ENCODE peak calls at places on chromosomes 5 and 9, in five cellular contexts. One of them, this sample, is unnamed.

GRCh38 chr9:69120380-69121154 is 53.5 kb upstream of the TJP2 start:
- DNase-seq in DMS53: peak; percentile 97
- DNase-seq in K562: no peak
- DNase-seq in stimulated activated CD4-positive, alpha-beta T cell treated with anti-CD3 and anti-CD28 coated beads, TNF-alpha, amount 100 ng/mL, for 48 hours: no peak
- DNase-seq in nucleus accumbens: no peak
- DNase-seq in this sample: peak; percentile 69

GRCh38 chr9:37363124-37363523 is 59.4 kb upstream of the GRHPR start:
- DNase-seq in DMS53: no peak
- DNase-seq in stimulated activated CD4-positive, alpha-beta T cell treated with anti-CD3 and anti-CD28 coated beads, TNF-alpha, amount 100 ng/mL, for 48 hours: no peak
- DNase-seq in K562: no peak
- DNase-seq in nucleus accumbens: no peak
- DNase-seq in this sample: no peak

GRCh38 chr5:83482961-83483360 is 11.4 kb downstream of the VCAN start:
- DNase-seq in nucleus accumbens: no peak
- DNase-seq in stimulated activated CD4-positive, alpha-beta T cell treated with anti-CD3 and anti-CD28 coated beads, TNF-alpha, amount 100 ng/mL, for 48 hours: no peak
- DNase-seq in DMS53: no peak
- DNase-seq in K562: no peak
- DNase-seq in this sample: no peak

GRCh38 chr5:172952034-172952511 is 7.2 kb upstream of the RPL26L1 start:
- DNase-seq in stimulated activated CD4-positive, alpha-beta T cell treated with anti-CD3 and anti-CD28 coated beads, TNF-alpha, amount 100 ng/mL, for 48 hours: no peak
- DNase-seq in nucleus accumbens: no peak
- DNase-seq in K562: no peak
- DNase-seq in DMS53: no peak
- DNase-seq in this sample: no peak

GRCh38 chr9:27442464-27442863 is 81.6 kb upstream of the IFNK start:
- DNase-seq in K562: no peak
- DNase-seq in stimulated activated CD4-positive, alpha-beta T cell treated with anti-CD3 and anti-CD28 coated beads, TNF-alpha, amount 100 ng/mL, for 48 hours: no peak
- DNase-seq in nucleus accumbens: no peak
- DNase-seq in DMS53: no peak
- DNase-seq in this sample: peak; percentile 12

GRCh38 chr9:83649515-83649914 is 26.6 kb downstream of the IDNK start:
- DNase-seq in K562: peak; percentile 43
- DNase-seq in stimulated activated CD4-positive, alpha-beta T cell treated with anti-CD3 and anti-CD28 coated beads, TNF-alpha, amount 100 ng/mL, for 48 hours: no peak
- DNase-seq in DMS53: no peak
- DNase-seq in nucleus accumbens: no peak
- DNase-seq in this sample: peak; percentile 40

GRCh38 chr9:102569436-102569835 is 425.7 kb upstream of the CYLC2 start:
- DNase-seq in stimulated activated CD4-positive, alpha-beta T cell treated with anti-CD3 and anti-CD28 coated beads, TNF-alpha, amount 100 ng/mL, for 48 hours: no peak
- DNase-seq in DMS53: no peak
- DNase-seq in nucleus accumbens: no peak
- DNase-seq in K562: no peak
- DNase-seq in this sample: no peak

GRCh38 chr5:114467729-114468128 is 105.9 kb downstream of the KCNN2 start:
- DNase-seq in DMS53: peak; percentile 25
- DNase-seq in stimulated activated CD4-positive, alpha-beta T cell treated with anti-CD3 and anti-CD28 coated beads, TNF-alpha, amount 100 ng/mL, for 48 hours: no peak
- DNase-seq in K562: no peak
- DNase-seq in nucleus accumbens: no peak
- DNase-seq in this sample: no peak

GRCh38 chr5:56740000-56740399 is 75.3 kb upstream of the MAP3K1 start:
- DNase-seq in nucleus accumbens: no peak
- DNase-seq in K562: no peak
- DNase-seq in DMS53: no peak
- DNase-seq in stimulated activated CD4-positive, alpha-beta T cell treated with anti-CD3 and anti-CD28 coated beads, TNF-alpha, amount 100 ng/mL, for 48 hours: no peak
- DNase-seq in this sample: no peak

GRCh38 chr9:15485836-15486678 is 24.7 kb downstream of the PSIP1 start:
- DNase-seq in K562: no peak
- DNase-seq in DMS53: peak; percentile 15
- DNase-seq in nucleus accumbens: no peak
- DNase-seq in stimulated activated CD4-positive, alpha-beta T cell treated with anti-CD3 and anti-CD28 coated beads, TNF-alpha, amount 100 ng/mL, for 48 hours: no peak
- DNase-seq in this sample: peak; percentile 61

GRCh38 chr9:3467593-3468219 is 58.1 kb downstream of the RFX3 start:
- DNase-seq in DMS53: peak; percentile 66
- DNase-seq in K562: peak; percentile 40
- DNase-seq in nucleus accumbens: no peak
- DNase-seq in stimulated activated CD4-positive, alpha-beta T cell treated with anti-CD3 and anti-CD28 coated beads, TNF-alpha, amount 100 ng/mL, for 48 hours: peak; percentile 31
- DNase-seq in this sample: peak; percentile 95

GRCh38 chr9:19640023-19640422 is 148.8 kb downstream of the SLC24A2 start:
- DNase-seq in nucleus accumbens: no peak
- DNase-seq in K562: no peak
- DNase-seq in stimulated activated CD4-positive, alpha-beta T cell treated with anti-CD3 and anti-CD28 coated beads, TNF-alpha, amount 100 ng/mL, for 48 hours: no peak
- DNase-seq in DMS53: no peak
- DNase-seq in this sample: no peak

GRCh38 chr9:127123239-127123935 is 952 bp upstream of the ANGPTL2 start:
- DNase-seq in nucleus accumbens: no peak
- DNase-seq in DMS53: peak; percentile 34
- DNase-seq in stimulated activated CD4-positive, alpha-beta T cell treated with anti-CD3 and anti-CD28 coated beads, TNF-alpha, amount 100 ng/mL, for 48 hours: no peak
- DNase-seq in K562: no peak
- DNase-seq in this sample: peak; percentile 98

GRCh38 chr9:121204611-121205010 is 2.9 kb upstream of the RAB14 start:
- DNase-seq in nucleus accumbens: no peak
- DNase-seq in stimulated activated CD4-positive, alpha-beta T cell treated with anti-CD3 and anti-CD28 coated beads, TNF-alpha, amount 100 ng/mL, for 48 hours: no peak
- DNase-seq in DMS53: no peak
- DNase-seq in K562: no peak
- DNase-seq in this sample: no peak

GRCh38 chr5:178306430-178307225 is 74.0 kb upstream of the PHYKPL start:
- DNase-seq in nucleus accumbens: no peak
- DNase-seq in stimulated activated CD4-positive, alpha-beta T cell treated with anti-CD3 and anti-CD28 coated beads, TNF-alpha, amount 100 ng/mL, for 48 hours: no peak
- DNase-seq in DMS53: no peak
- DNase-seq in K562: no peak
- DNase-seq in this sample: no peak

GRCh38 chr9:33425128-33425533 is 22.3 kb downstream of the AQP3 start:
- DNase-seq in DMS53: peak; percentile 63
- DNase-seq in stimulated activated CD4-positive, alpha-beta T cell treated with anti-CD3 and anti-CD28 coated beads, TNF-alpha, amount 100 ng/mL, for 48 hours: no peak
- DNase-seq in nucleus accumbens: no peak
- DNase-seq in K562: no peak
- DNase-seq in this sample: no peak

GRCh38 chr9:111297061-111297824 is 32.8 kb downstream of the OR2K2 start:
- DNase-seq in nucleus accumbens: no peak
- DNase-seq in DMS53: no peak
- DNase-seq in stimulated activated CD4-positive, alpha-beta T cell treated with anti-CD3 and anti-CD28 coated beads, TNF-alpha, amount 100 ng/mL, for 48 hours: no peak
- DNase-seq in K562: no peak
- DNase-seq in this sample: no peak

GRCh38 chr5:122390107-122390506 is 78.1 kb downstream of the SNCAIP start:
- DNase-seq in K562: no peak
- DNase-seq in nucleus accumbens: no peak
- DNase-seq in DMS53: no peak
- DNase-seq in stimulated activated CD4-positive, alpha-beta T cell treated with anti-CD3 and anti-CD28 coated beads, TNF-alpha, amount 100 ng/mL, for 48 hours: no peak
- DNase-seq in this sample: peak; percentile 93

GRCh38 chr9:135137398-135137832 is 49.9 kb downstream of the OLFM1 start:
- DNase-seq in K562: peak; percentile 20
- DNase-seq in DMS53: no peak
- DNase-seq in stimulated activated CD4-positive, alpha-beta T cell treated with anti-CD3 and anti-CD28 coated beads, TNF-alpha, amount 100 ng/mL, for 48 hours: no peak
- DNase-seq in nucleus accumbens: no peak
- DNase-seq in this sample: peak; percentile 96

GRCh38 chr5:85453026-85453349 is 1068.3 kb upstream of the EDIL3 start:
- DNase-seq in K562: peak; percentile 13
- DNase-seq in nucleus accumbens: no peak
- DNase-seq in stimulated activated CD4-positive, alpha-beta T cell treated with anti-CD3 and anti-CD28 coated beads, TNF-alpha, amount 100 ng/mL, for 48 hours: no peak
- DNase-seq in DMS53: peak; percentile 37
- DNase-seq in this sample: no peak

GRCh38 chr9:104606202-104606601 is 775 bp upstream of the OR13C2 start:
- DNase-seq in K562: no peak
- DNase-seq in DMS53: no peak
- DNase-seq in nucleus accumbens: no peak
- DNase-seq in stimulated activated CD4-positive, alpha-beta T cell treated with anti-CD3 and anti-CD28 coated beads, TNF-alpha, amount 100 ng/mL, for 48 hours: no peak
- DNase-seq in this sample: peak; percentile 82

GRCh38 chr5:31864015-31864414 is 225.1 kb downstream of the PDZD2 start:
- DNase-seq in DMS53: no peak
- DNase-seq in nucleus accumbens: no peak
- DNase-seq in K562: no peak
- DNase-seq in stimulated activated CD4-positive, alpha-beta T cell treated with anti-CD3 and anti-CD28 coated beads, TNF-alpha, amount 100 ng/mL, for 48 hours: no peak
- DNase-seq in this sample: no peak

GRCh38 chr5:78659714-78660113 is 11.1 kb upstream of the LHFPL2 start:
- DNase-seq in DMS53: no peak
- DNase-seq in stimulated activated CD4-positive, alpha-beta T cell treated with anti-CD3 and anti-CD28 coated beads, TNF-alpha, amount 100 ng/mL, for 48 hours: no peak
- DNase-seq in K562: peak; percentile 55
- DNase-seq in nucleus accumbens: no peak
- DNase-seq in this sample: no peak

GRCh38 chr9:129875687-129876395 is 40.6 kb downstream of the USP20 start:
- DNase-seq in DMS53: peak; percentile 65
- DNase-seq in K562: no peak
- DNase-seq in stimulated activated CD4-positive, alpha-beta T cell treated with anti-CD3 and anti-CD28 coated beads, TNF-alpha, amount 100 ng/mL, for 48 hours: no peak
- DNase-seq in nucleus accumbens: no peak
- DNase-seq in this sample: peak; percentile 30

GRCh38 chr5:15926586-15926985 is 253.0 kb downstream of the MARCHF11 start:
- DNase-seq in nucleus accumbens: no peak
- DNase-seq in stimulated activated CD4-positive, alpha-beta T cell treated with anti-CD3 and anti-CD28 coated beads, TNF-alpha, amount 100 ng/mL, for 48 hours: no peak
- DNase-seq in DMS53: no peak
- DNase-seq in K562: no peak
- DNase-seq in this sample: no peak

GRCh38 chr9:6917162-6917561 is 159.4 kb downstream of the KDM4C start:
- DNase-seq in DMS53: no peak
- DNase-seq in K562: no peak
- DNase-seq in stimulated activated CD4-positive, alpha-beta T cell treated with anti-CD3 and anti-CD28 coated beads, TNF-alpha, amount 100 ng/mL, for 48 hours: no peak
- DNase-seq in nucleus accumbens: no peak
- DNase-seq in this sample: no peak

GRCh38 chr9:13163946-13164345 is 115.5 kb downstream of the MPDZ start:
- DNase-seq in DMS53: no peak
- DNase-seq in K562: no peak
- DNase-seq in stimulated activated CD4-positive, alpha-beta T cell treated with anti-CD3 and anti-CD28 coated beads, TNF-alpha, amount 100 ng/mL, for 48 hours: no peak
- DNase-seq in nucleus accumbens: no peak
- DNase-seq in this sample: peak; percentile 54

GRCh38 chr9:117564839-117565238 is 139.4 kb upstream of the TLR4 start:
- DNase-seq in DMS53: no peak
- DNase-seq in nucleus accumbens: no peak
- DNase-seq in stimulated activated CD4-positive, alpha-beta T cell treated with anti-CD3 and anti-CD28 coated beads, TNF-alpha, amount 100 ng/mL, for 48 hours: no peak
- DNase-seq in K562: no peak
- DNase-seq in this sample: no peak

GRCh38 chr9:115650768-115651167 is 502.8 kb upstream of the PAPPA start:
- DNase-seq in stimulated activated CD4-positive, alpha-beta T cell treated with anti-CD3 and anti-CD28 coated beads, TNF-alpha, amount 100 ng/mL, for 48 hours: no peak
- DNase-seq in DMS53: no peak
- DNase-seq in K562: no peak
- DNase-seq in nucleus accumbens: no peak
- DNase-seq in this sample: no peak

GRCh38 chr5:3599283-3600105 is 3.9 kb downstream of the IRX1 start:
- DNase-seq in nucleus accumbens: no peak
- DNase-seq in DMS53: no peak
- DNase-seq in K562: no peak
- DNase-seq in stimulated activated CD4-positive, alpha-beta T cell treated with anti-CD3 and anti-CD28 coated beads, TNF-alpha, amount 100 ng/mL, for 48 hours: no peak
- DNase-seq in this sample: no peak

GRCh38 chr5:173917788-173918786 is 29.9 kb downstream of the CPEB4 start:
- DNase-seq in DMS53: peak; percentile 80
- DNase-seq in K562: peak; percentile 79
- DNase-seq in nucleus accumbens: no peak
- DNase-seq in stimulated activated CD4-positive, alpha-beta T cell treated with anti-CD3 and anti-CD28 coated beads, TNF-alpha, amount 100 ng/mL, for 48 hours: peak; percentile 31
- DNase-seq in this sample: peak; percentile 95

GRCh38 chr5:42037379-42037932 is 112.4 kb downstream of the FBXO4 start:
- DNase-seq in nucleus accumbens: no peak
- DNase-seq in K562: no peak
- DNase-seq in DMS53: no peak
- DNase-seq in stimulated activated CD4-positive, alpha-beta T cell treated with anti-CD3 and anti-CD28 coated beads, TNF-alpha, amount 100 ng/mL, for 48 hours: no peak
- DNase-seq in this sample: no peak

GRCh38 chr9:133892193-133892920 is 99.8 kb downstream of the VAV2 start:
- DNase-seq in DMS53: peak; percentile 93
- DNase-seq in K562: no peak
- DNase-seq in stimulated activated CD4-positive, alpha-beta T cell treated with anti-CD3 and anti-CD28 coated beads, TNF-alpha, amount 100 ng/mL, for 48 hours: no peak
- DNase-seq in nucleus accumbens: no peak
- DNase-seq in this sample: peak; percentile 97

GRCh38 chr5:139635606-139636206 is 12.4 kb upstream of the CXXC5 start:
- DNase-seq in K562: peak; percentile 84
- DNase-seq in stimulated activated CD4-positive, alpha-beta T cell treated with anti-CD3 and anti-CD28 coated beads, TNF-alpha, amount 100 ng/mL, for 48 hours: no peak
- DNase-seq in nucleus accumbens: no peak
- DNase-seq in DMS53: peak; percentile 96
- DNase-seq in this sample: peak; percentile 92